ENCODE peak calls at places on chromosomes 11 and 22, in ten cellular contexts. S is amniotic epithelial cell; O is naive thymus-derived CD4-positive, alpha-beta T cell; N is IMR-90; D is NCI-H146; T is activated CD8-positive, alpha-beta memory T cell treated with anti-CD3 and anti-CD28 coated beads for 24 hours; U is skeletal muscle cell; I is DMS 273 treated with DMSO at 0.1 percent for 48 hours; R is activated naive CD8-positive, alpha-beta T cell treated with anti-CD3 and anti-CD28 coated beads for 36 hours; W is CD14-positive monocyte. B is an unnamed sample.
A peak's percentile ranks its signal among the peaks of the same experiment; 100 is the strongest.

GRCh38 chr11:65856689-65857499 is 1.1 kb downstream of the CFL1 start:
- DNase-seq in S (peak; percentile 55), O (peak; percentile 83), N (peak; percentile 52), D (peak; percentile 52), T (peak; percentile 90), U (no peak), I (no peak), R (peak; percentile 87), W (peak; percentile 89), B (peak; percentile 72)

GRCh38 chr11:124657922-124658321 is 15.6 kb downstream of the SIAE start:
- DNase-seq in S (no peak), O (no peak), N (no peak), D (peak; percentile 1), T (no peak), U (no peak), I (no peak), R (no peak), W (no peak), B (no peak)

GRCh38 chr11:86761978-86762377 is 38.4 kb upstream of the PRSS23 start:
- DNase-seq in S (peak; percentile 71), O (no peak), N (peak; percentile 72), D (no peak), T (no peak), U (no peak), I (no peak), R (no peak), W (no peak), B (peak; percentile 19)

GRCh38 chr11:28529540-28530410 is 421.6 kb downstream of the METTL15 start:
- DNase-seq in S (peak; percentile 66), O (no peak), N (peak; percentile 82), D (peak; percentile 13), T (no peak), U (peak; percentile 24), I (no peak), R (no peak), W (no peak), B (no peak)

GRCh38 chr11:75668508-75669297 is at the start of gene MAP6:
- DNase-seq in S (no peak), O (no peak), N (no peak), D (peak; percentile 87), T (no peak), U (no peak), I (no peak), R (peak; percentile 41), W (no peak), B (no peak)

GRCh38 chr22:42646569-42647525 is 2.3 kb downstream of the CYB5R3 start:
- DNase-seq in S (peak; percentile 84), O (no peak), N (no peak), D (no peak), T (no peak), U (no peak), I (no peak), R (no peak), W (no peak), B (peak; percentile 80)

GRCh38 chr11:34855754-34856095 is 60.5 kb downstream of the APIP start:
- DNase-seq in S (no peak), O (no peak), N (no peak), D (no peak), T (no peak), U (no peak), I (no peak), R (no peak), W (no peak), B (no peak)

GRCh38 chr11:11351042-11351586 is 1.9 kb downstream of the CSNK2A3 start:
- DNase-seq in S (peak; percentile 1), O (no peak), N (no peak), D (no peak), T (no peak), U (no peak), I (no peak), R (no peak), W (no peak), B (no peak)

GRCh38 chr22:23503142-23503541 is 76.9 kb downstream of the IGLL1 start:
- DNase-seq in S (no peak), O (no peak), N (no peak), D (no peak), T (no peak), U (no peak), I (no peak), R (no peak), W (no peak), B (no peak)

GRCh38 chr22:46993626-46994025 is 231.2 kb downstream of the TBC1D22A start:
- DNase-seq in S (no peak), O (no peak), N (no peak), D (no peak), T (no peak), U (no peak), I (no peak), R (no peak), W (no peak), B (no peak)

GRCh38 chr11:12546660-12547059 is 127.6 kb upstream of the TEAD1 start:
- DNase-seq in S (no peak), O (no peak), N (no peak), D (no peak), T (no peak), U (no peak), I (no peak), R (no peak), W (no peak), B (no peak)

GRCh38 chr11:10476927-10477689 is 22.0 kb downstream of the AMPD3 start:
- DNase-seq in S (no peak), O (no peak), N (no peak), D (no peak), T (no peak), U (no peak), I (no peak), R (no peak), W (no peak), B (no peak)

GRCh38 chr22:41976070-41976901 is 7.0 kb downstream of the SEPTIN3 start:
- DNase-seq in S (no peak), O (no peak), N (no peak), D (peak; percentile 51), T (peak; percentile 74), U (no peak), I (no peak), R (peak; percentile 59), W (no peak), B (peak; percentile 31)

GRCh38 chr11:61545341-61545740 is 35.5 kb downstream of the SYT7 start:
- DNase-seq in S (peak; percentile 7), O (no peak), N (no peak), D (no peak), T (no peak), U (no peak), I (no peak), R (no peak), W (no peak), B (no peak)

GRCh38 chr22:50737728-50738648 is at the start of gene ACR:
- DNase-seq in S (no peak), O (no peak), N (no peak), D (no peak), T (peak; percentile 47), U (no peak), I (no peak), R (no peak), W (no peak), B (no peak)